ENCODE peak calls at places on chromosomes 12 and 14, in nine cellular contexts. P is hypothalamus; U is suprapubic skin; D is astrocyte; N is stimulated activated CD4-positive, alpha-beta T cell treated with anti-CD3 and anti-CD28 coated beads, Interleukin-12 subunit alpha, Interleukin-12 subunit beta, amount 100 ng/mL, for 48 hours; F is COR-L47; H is astrocyte of the spinal cord; L is ELR; K is activated T-helper 1 cell treated with anti-CD3 and anti-CD28 coated beads, Interleukin-2, amount 50 U/mL, for 16 hours. E is an unnamed sample.

GRCh38 chr14:23639891-23640523 is 3.8 kb downstream of the DHRS2 start:
- DNase-seq in P (no peak), K (no peak), U (no peak), F (no peak), N (no peak), H (no peak), L (no peak), D (no peak), E (no peak)

GRCh38 chr12:10633541-10633940 is 20.1 kb upstream of the MAGOHB start:
- DNase-seq in P (no peak), D (no peak), F (no peak), L (no peak), K (no peak), U (no peak), N (no peak), H (no peak), E (no peak)

GRCh38 chr12:49428652-49429549 is 61.6 kb downstream of the SPATS2 start:
- DNase-seq in L (peak; percentile 73), P (no peak), H (peak; percentile 74), F (peak; percentile 27), N (no peak), U (no peak), D (peak; percentile 82), K (no peak), E (peak; percentile 39)

GRCh38 chr14:101248840-101249675 is 312.2 kb upstream of the DIO3 start:
- DNase-seq in U (no peak), P (no peak), L (no peak), F (no peak), H (no peak), K (no peak), D (no peak), N (no peak), E (no peak)

GRCh38 chr12:117090816-117091711 is 8.2 kb downstream of the TESC start:
- DNase-seq in D (no peak), U (no peak), P (no peak), F (no peak), L (no peak), K (no peak), N (no peak), H (no peak), E (peak; percentile 16)

GRCh38 chr12:83389237-83389996 is 702.7 kb downstream of the TMTC2 start:
- DNase-seq in N (no peak), U (no peak), P (no peak), K (no peak), D (no peak), L (no peak), H (no peak), F (no peak), E (no peak)

GRCh38 chr12:1117970-1118563 is 127.0 kb downstream of the ERC1 start:
- DNase-seq in P (no peak), H (peak; percentile 79), N (peak; percentile 66), K (peak; percentile 44), U (peak; percentile 73), L (peak; percentile 78), D (peak; percentile 23), F (peak; percentile 78), E (peak; percentile 66)

GRCh38 chr12:46964496-46965098 is 114.8 kb upstream of the PCED1B start:
- DNase-seq in P (no peak), U (no peak), F (no peak), N (no peak), K (no peak), D (peak; percentile 84), L (peak; percentile 87), H (peak; percentile 32), E (peak; percentile 78)

GRCh38 chr12:39619316-39619659 is 315 bp downstream of the ABCD2 start:
- DNase-seq in P (no peak), D (no peak), F (no peak), U (no peak), L (peak; percentile 15), H (no peak), K (no peak), N (no peak), E (peak; percentile 60)

GRCh38 chr14:67574156-67574555 is 25.9 kb downstream of the PIGH start:
- DNase-seq in L (no peak), N (no peak), P (no peak), F (no peak), K (no peak), U (no peak), H (no peak), D (no peak), E (no peak)

GRCh38 chr14:27485193-27485592 is 887.4 kb upstream of the NOVA1 start:
- DNase-seq in N (no peak), H (no peak), P (no peak), K (no peak), U (no peak), D (no peak), F (no peak), L (no peak), E (no peak)

GRCh38 chr14:80055912-80056801 is 155.1 kb downstream of the DIO2 start:
- DNase-seq in F (peak; percentile 48), P (no peak), K (no peak), H (peak; percentile 74), D (peak; percentile 46), L (peak; percentile 55), N (no peak), U (no peak), E (peak; percentile 58)

GRCh38 chr12:19031032-19031431 is 98.5 kb upstream of the PLEKHA5 start:
- DNase-seq in F (no peak), P (no peak), K (no peak), H (peak; percentile 85), U (no peak), N (no peak), D (peak; percentile 96), L (peak; percentile 99), E (peak; percentile 60)

GRCh38 chr12:84376320-84376719 is 536.3 kb downstream of the SLC6A15 start:
- DNase-seq in N (no peak), D (no peak), P (no peak), U (no peak), L (no peak), H (no peak), K (no peak), F (no peak), E (no peak)

GRCh38 chr12:65568517-65568916 is 255.8 kb upstream of the HMGA2 start:
- DNase-seq in K (no peak), D (peak; percentile 84), F (no peak), L (peak; percentile 37), U (no peak), N (no peak), H (peak; percentile 93), P (no peak), E (peak; percentile 3)

GRCh38 chr12:105264771-105265170 is 28.8 kb upstream of the APPL2 start:
- DNase-seq in L (no peak), F (no peak), U (no peak), K (no peak), H (no peak), N (no peak), D (no peak), P (no peak), E (no peak)

GRCh38 chr12:130714091-130714590 is 2.0 kb downstream of the RIMBP2 start:
- DNase-seq in H (no peak), U (no peak), L (no peak), N (no peak), F (no peak), D (no peak), P (no peak), K (no peak), E (no peak)

GRCh38 chr14:71070169-71070568 is 162.9 kb downstream of the PCNX1 start:
- DNase-seq in D (no peak), F (no peak), K (no peak), P (no peak), N (no peak), L (peak; percentile 83), U (no peak), H (no peak), E (no peak)

GRCh38 chr12:71436696-71437095 is 2.9 kb upstream of the LGR5 start:
- DNase-seq in H (no peak), U (no peak), L (no peak), F (no peak), P (no peak), N (no peak), K (no peak), D (no peak), E (no peak)

GRCh38 chr14:68961781-68962584 is 17.1 kb downstream of the ACTN1 start:
- DNase-seq in K (no peak), U (no peak), N (no peak), F (peak; percentile 35), P (peak; percentile 15), D (peak; percentile 80), L (peak; percentile 82), H (peak; percentile 76), E (peak; percentile 83)

GRCh38 chr12:26939953-26940352 is 1.7 kb downstream of the FGFR1OP2 start:
- DNase-seq in U (no peak), F (no peak), L (no peak), H (no peak), P (no peak), D (no peak), K (no peak), N (no peak), E (no peak)

GRCh38 chr12:103901518-103902173 is 28.6 kb upstream of the HSP90B1 start:
- DNase-seq in K (peak; percentile 13), P (no peak), L (no peak), D (no peak), N (no peak), H (no peak), F (no peak), U (no peak), E (no peak)

GRCh38 chr14:34926552-34926951 is 51.4 kb upstream of the BAZ1A start:
- DNase-seq in L (peak; percentile 60), H (peak; percentile 40), U (no peak), K (no peak), F (no peak), P (no peak), N (no peak), D (peak; percentile 52), E (no peak)

GRCh38 chr12:80924437-80924836 is 13.3 kb downstream of the LIN7A start:
- DNase-seq in K (no peak), H (no peak), F (no peak), D (no peak), N (no peak), L (no peak), P (no peak), U (no peak), E (no peak)

E was measured in kidney glomerular epithelial cell.